ENCODE peak calls at places on chromosomes 1 and 21, in eight cellular contexts. W is midbrain, L is fibroblast of mammary gland, K is T-helper 2 cell, Y is putamen, E is NCI-H748 treated with DMSO at 0.1 percent for 48 hours, F is A549, P is body of pancreas. A is an unnamed sample.

GRCh38 chr1:230713915-230714764 is at the start of gene AGT:
- DNase-seq in W (peak; percentile 86), L (peak; percentile 87), K (no peak), Y (peak; percentile 83), E (no peak), F (no peak), P (peak; percentile 93), A (peak; percentile 34)

GRCh38 chr1:20212685-20213331 is 26.5 kb upstream of the PLA2G2C start:
- DNase-seq in W (peak; percentile 63), L (peak; percentile 47), K (peak; percentile 14), Y (no peak), E (peak; percentile 42), F (peak; percentile 50), P (peak; percentile 71), A (peak; percentile 95)

GRCh38 chr1:7420098-7420445 is 351.0 kb upstream of the VAMP3 start:
- DNase-seq in W (no peak), L (no peak), K (no peak), Y (no peak), E (no peak), F (no peak), P (no peak), A (peak; percentile 22)

GRCh38 chr1:201259476-201260235 is 23.6 kb upstream of the PKP1 start:
- DNase-seq in W (no peak), L (peak; percentile 32), K (no peak), Y (no peak), E (peak; percentile 74), F (no peak), P (no peak), A (no peak)

GRCh38 chr1:30386145-30386926 is 337.0 kb downstream of the MATN1 start:
- DNase-seq in W (no peak), L (no peak), K (no peak), Y (no peak), E (no peak), F (no peak), P (no peak), A (no peak)

GRCh38 chr1:165895451-165895871 is 68.0 kb downstream of the UCK2 start:
- DNase-seq in W (no peak), L (peak; percentile 67), K (no peak), Y (no peak), E (no peak), F (no peak), P (no peak), A (no peak)

GRCh38 chr1:197924516-197925123 is 7.4 kb downstream of the LHX9 start:
- DNase-seq in W (peak; percentile 17), L (peak; percentile 66), K (no peak), Y (peak; percentile 22), E (peak; percentile 16), F (peak; percentile 75), P (peak; percentile 66), A (peak; percentile 53)

GRCh38 chr1:152926091-152926490 is 17.7 kb downstream of the IVL start:
- DNase-seq in W (no peak), L (peak; percentile 40), K (no peak), Y (no peak), E (no peak), F (no peak), P (no peak), A (no peak)

GRCh38 chr1:8182034-8182761 is 135.7 kb upstream of the SLC45A1 start:
- DNase-seq in W (no peak), L (peak; percentile 22), K (no peak), Y (no peak), E (no peak), F (peak; percentile 87), P (peak; percentile 96), A (no peak)

GRCh38 chr1:94795321-94795899 is 24.7 kb upstream of the SLC44A3 start:
- DNase-seq in W (no peak), L (no peak), K (no peak), Y (no peak), E (no peak), F (no peak), P (no peak), A (no peak)

GRCh38 chr1:1083181-1084027 is 9.3 kb upstream of the RNF223 start:
- DNase-seq in W (no peak), L (no peak), K (no peak), Y (no peak), E (no peak), F (no peak), P (no peak), A (no peak)

GRCh38 chr1:193700710-193701355 is 514.4 kb upstream of the B3GALT2 start:
- DNase-seq in W (no peak), L (peak; percentile 41), K (no peak), Y (no peak), E (no peak), F (peak; percentile 28), P (no peak), A (no peak)

GRCh38 chr1:9894115-9894514 is 16.0 kb downstream of the CTNNBIP1 start:
- DNase-seq in W (no peak), L (no peak), K (no peak), Y (no peak), E (no peak), F (no peak), P (no peak), A (no peak)

GRCh38 chr1:159014851-159015250 is 5.1 kb downstream of the IFI16 start:
- DNase-seq in W (no peak), L (peak; percentile 14), K (no peak), Y (no peak), E (no peak), F (no peak), P (no peak), A (no peak)

GRCh38 chr1:228487336-228488106 is at the start of gene RNF187:
- DNase-seq in W (no peak), L (no peak), K (peak; percentile 75), Y (peak; percentile 43), E (no peak), F (peak; percentile 86), P (peak; percentile 88), A (peak; percentile 89)

GRCh38 chr1:218486108-218486507 is 141.0 kb downstream of the TGFB2 start:
- DNase-seq in W (no peak), L (no peak), K (no peak), Y (no peak), E (no peak), F (no peak), P (no peak), A (no peak)

GRCh38 chr1:33418811-33419210 is 12.1 kb downstream of the PHC2 start:
- DNase-seq in W (no peak), L (no peak), K (no peak), Y (no peak), E (no peak), F (no peak), P (no peak), A (no peak)

GRCh38 chr1:224542783-224543440 is 73.2 kb upstream of the CNIH3 start:
- DNase-seq in W (no peak), L (peak; percentile 99), K (no peak), Y (no peak), E (no peak), F (no peak), P (peak; percentile 22), A (no peak)

GRCh38 chr1:10253755-10254154 is 43.4 kb downstream of the KIF1B start:
- DNase-seq in W (no peak), L (peak; percentile 81), K (no peak), Y (no peak), E (no peak), F (peak; percentile 12), P (peak; percentile 64), A (no peak)

GRCh38 chr1:32071758-32072621 is 749 bp upstream of the TMEM39B start:
- DNase-seq in W (no peak), L (peak; percentile 77), K (no peak), Y (no peak), E (peak; percentile 2), F (no peak), P (no peak), A (no peak)

GRCh38 chr1:12406218-12407021 is 176.6 kb downstream of the VPS13D start:
- DNase-seq in W (peak; percentile 33), L (peak; percentile 46), K (no peak), Y (peak; percentile 39), E (no peak), F (no peak), P (no peak), A (no peak)

GRCh38 chr1:153429266-153430165 is 13.2 kb downstream of the S100A7A start:
- DNase-seq in W (no peak), L (no peak), K (no peak), Y (no peak), E (peak; percentile 80), F (no peak), P (no peak), A (no peak)

GRCh38 chr21:38139380-38140168 is 117.2 kb upstream of the KCNJ15 start:
- DNase-seq in W (no peak), L (peak; percentile 11), K (no peak), Y (no peak), E (peak; percentile 65), F (peak; percentile 66), P (no peak), A (no peak)

GRCh38 chr1:186974774-186975181 is 146.0 kb downstream of the PLA2G4A start:
- DNase-seq in W (no peak), L (peak; percentile 98), K (no peak), Y (no peak), E (no peak), F (peak; percentile 3), P (no peak), A (no peak)

GRCh38 chr1:192801451-192801850 is 7.4 kb upstream of the RGS2 start:
- DNase-seq in W (no peak), L (no peak), K (no peak), Y (no peak), E (no peak), F (no peak), P (no peak), A (no peak)

GRCh38 chr1:167182571-167183320 is 37.9 kb upstream of the POU2F1 start:
- DNase-seq in W (no peak), L (no peak), K (no peak), Y (no peak), E (no peak), F (no peak), P (no peak), A (no peak)

GRCh38 chr1:2110738-2111673 is 60.8 kb downstream of the PRKCZ start:
- DNase-seq in W (no peak), L (no peak), K (no peak), Y (no peak), E (no peak), F (no peak), P (no peak), A (no peak)

GRCh38 chr1:35674111-35674510 is 32.8 kb upstream of the PSMB2 start:
- DNase-seq in W (no peak), L (no peak), K (no peak), Y (no peak), E (no peak), F (no peak), P (no peak), A (no peak)

A was measured in thyroid gland.